ENCODE peak calls at places on chromosomes 3 and 15, in four cellular contexts. Y, R, H and V are unnamed samples.

GRCh38 chr3:13233487-13234154 is 160.4 kb upstream of the IQSEC1 start:
- DNase-seq in Y (no peak), R (no peak), H (no peak), V (no peak)

GRCh38 chr15:62390793-62391543 is 225.9 kb upstream of the C2CD4B start:
- DNase-seq in Y (peak), R (peak), H (peak), V (no peak)

GRCh38 chr3:108673988-108674661 is 83.1 kb downstream of the RETNLB start:
- DNase-seq in Y (no peak), R (no peak), H (no peak), V (no peak)

GRCh38 chr3:134644731-134645514 is 5.9 kb downstream of the KY start:
- DNase-seq in Y (peak), R (no peak), H (no peak), V (peak)

GRCh38 chr3:114494498-114494897 is 200.7 kb downstream of the TIGIT start:
- DNase-seq in Y (no peak), R (no peak), H (no peak), V (no peak)

GRCh38 chr3:105944721-105945120 is 75.9 kb upstream of the CBLB start:
- DNase-seq in Y (no peak), R (no peak), H (no peak), V (no peak)

GRCh38 chr3:37808656-37809055 is 53.0 kb upstream of the CTDSPL start:
- DNase-seq in Y (no peak), R (no peak), H (no peak), V (no peak)

GRCh38 chr3:129694228-129694627 is 87.8 kb upstream of the PLXND1 start:
- DNase-seq in Y (no peak), R (no peak), H (no peak), V (no peak)

GRCh38 chr3:97815149-97815917 is 6.5 kb upstream of the CRYBG3 start:
- DNase-seq in Y (no peak), R (no peak), H (no peak), V (no peak)

GRCh38 chr3:190491533-190492054 is 22.3 kb upstream of the IL1RAP start:
- DNase-seq in Y (no peak), R (no peak), H (no peak), V (no peak)

GRCh38 chr3:43632269-43632733 is 10.5 kb upstream of the ANO10 start:
- DNase-seq in Y (no peak), R (no peak), H (no peak), V (no peak)

GRCh38 chr15:85725564-85725963 is 69.2 kb downstream of the KLHL25 start:
- DNase-seq in Y (no peak), R (no peak), H (no peak), V (no peak)

GRCh38 chr15:85727068-85727467 is 67.7 kb downstream of the KLHL25 start:
- DNase-seq in Y (no peak), R (no peak), H (no peak), V (no peak)

GRCh38 chr15:85733415-85733814 is 61.3 kb downstream of the KLHL25 start:
- DNase-seq in Y (no peak), R (no peak), H (no peak), V (no peak)

GRCh38 chr15:85726446-85726845 is 68.3 kb downstream of the KLHL25 start:
- DNase-seq in Y (no peak), R (no peak), H (no peak), V (no peak)

GRCh38 chr15:85730001-85730820 is 64.5 kb downstream of the KLHL25 start:
- DNase-seq in Y (no peak), R (no peak), H (no peak), V (no peak)
- TF ChIP-seq CTCF in Y (peak), R (peak), H (peak), V (peak)

DNA sequence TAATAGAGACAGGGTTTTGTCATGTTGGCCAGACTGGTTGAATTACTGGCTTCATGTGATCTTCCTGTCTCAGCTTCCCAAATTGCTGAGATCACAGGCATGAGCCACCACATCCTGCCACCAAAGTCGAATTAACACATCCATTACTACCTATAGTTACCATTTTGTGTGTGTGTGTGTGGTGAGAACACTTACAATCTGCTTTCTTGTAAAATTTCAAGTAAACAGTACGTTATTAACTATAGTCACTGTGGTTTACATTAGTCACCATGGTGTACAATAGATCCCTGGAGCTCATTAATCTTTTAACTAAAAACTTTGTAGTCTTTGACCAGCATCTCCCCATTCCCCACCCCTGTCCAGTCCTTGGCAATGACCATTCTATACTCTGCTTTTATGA is 270.0 kb downstream of the NAALADL2 start:
- DNase-seq in Y (no peak), R (no peak), H (no peak), V (no peak)
- TF ChIP-seq POLR2A in Y (no peak), R (no peak), H (no peak), V (no peak)

DNA sequence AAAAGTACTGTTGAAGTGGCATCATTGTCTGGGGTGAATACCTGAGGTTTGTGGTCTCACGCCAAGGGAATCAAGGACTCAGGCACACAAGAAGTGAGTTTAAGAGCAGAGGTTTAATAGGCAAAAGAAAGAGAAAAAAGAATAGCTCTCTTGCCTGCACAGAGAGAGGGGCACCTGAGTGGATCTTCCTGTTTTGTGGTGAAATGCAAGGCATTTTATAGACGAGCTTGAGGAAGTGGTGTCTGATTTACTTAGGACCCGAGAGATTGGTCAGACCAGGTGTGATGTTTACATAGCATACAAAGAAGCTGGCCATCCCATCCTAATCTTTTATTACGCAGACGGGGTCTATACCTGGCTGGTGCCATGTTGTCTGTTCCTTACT is 13.2 kb downstream of the CCR5 start:
- DNase-seq in Y (no peak), R (no peak), H (no peak), V (no peak)
- H3K27ac ChIP-seq in Y (no peak), R (no peak), H (peak), V (no peak)

DNA sequence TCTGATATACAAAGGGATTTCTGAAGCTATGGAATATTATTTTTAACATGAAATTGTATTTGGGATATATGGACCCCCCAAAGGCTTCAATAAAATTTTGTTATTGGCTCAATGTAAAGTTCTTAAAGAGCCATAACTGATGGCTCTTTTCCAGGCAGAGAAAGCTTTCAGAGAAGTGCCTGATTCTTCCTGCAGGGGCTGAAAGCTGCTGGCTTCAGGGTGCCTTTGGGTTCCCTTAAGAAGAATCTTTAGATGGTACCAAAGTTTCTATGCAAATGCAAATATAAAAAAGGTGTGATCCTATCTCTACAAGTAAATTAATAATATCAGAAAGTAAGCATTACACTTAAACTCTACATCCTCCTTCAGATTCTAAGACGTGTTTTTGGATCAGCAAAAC is 72.6 kb downstream of the NR2F2 start:
- DNase-seq in Y (no peak), R (no peak), H (no peak), V (no peak)
- TF ChIP-seq CTCF in Y (no peak), R (no peak), H (no peak), V (no peak)

GRCh38 chr3:183895774-183896173 is 11.1 kb upstream of the PARL start:
- DNase-seq in Y (no peak), R (peak), H (peak), V (no peak)

GRCh38 chr3:183895296-183895695 is 10.6 kb upstream of the PARL start:
- DNase-seq in Y (peak), R (no peak), H (no peak), V (no peak)

GRCh38 chr3:183896610-183897009 is 11.9 kb upstream of the PARL start:
- DNase-seq in Y (no peak), R (no peak), H (no peak), V (no peak)

GRCh38 chr3:183897606-183898384 is 13.1 kb upstream of the PARL start:
- DNase-seq in Y (no peak), R (peak), H (no peak), V (no peak)

DNA sequence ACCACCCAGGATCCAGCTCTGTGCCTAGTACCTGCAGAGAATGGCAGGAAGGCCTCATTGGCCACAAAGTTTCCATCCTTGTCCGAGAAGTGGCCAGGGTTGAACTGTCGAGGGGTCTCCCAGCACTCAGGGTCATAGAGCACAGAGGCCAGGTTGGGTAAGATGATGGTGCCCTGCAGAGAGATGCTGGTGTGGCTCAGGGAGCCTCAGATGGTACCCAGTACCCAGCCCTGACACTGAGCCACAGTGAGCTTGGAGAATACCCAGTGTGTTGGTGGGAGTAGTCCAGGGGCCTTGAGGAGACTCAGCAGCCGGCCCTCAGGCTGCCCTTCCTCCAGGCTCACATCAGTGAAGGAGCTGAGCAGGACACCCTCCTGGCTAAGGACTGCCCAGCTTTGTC is 11.5 kb upstream of the PARL start:
- DNase-seq in Y (no peak), R (peak), H (no peak), V (no peak)
- TF ChIP-seq POLR2A in Y (no peak), R (no peak), H (no peak), V (no peak)

DNA sequence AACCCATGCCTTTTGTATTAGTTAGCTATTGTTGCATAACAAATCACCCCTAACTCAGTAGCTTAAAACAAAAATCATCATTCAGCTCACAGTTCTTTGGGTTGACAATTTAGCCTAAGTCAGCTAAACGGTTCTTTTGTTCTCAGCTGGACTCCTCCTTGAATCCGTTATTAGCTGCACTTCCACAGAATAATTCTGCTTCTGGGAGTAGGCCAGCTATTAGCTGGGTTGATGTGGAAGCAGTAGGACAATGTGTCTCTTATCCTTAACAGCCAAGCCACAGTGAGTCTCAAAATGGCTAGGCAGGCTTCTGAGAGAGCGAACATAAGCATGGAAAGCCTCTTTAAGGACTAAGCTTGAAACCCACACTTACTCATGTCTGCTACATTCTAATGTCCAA is 42.7 kb upstream of the ARPP21 start:
- DNase-seq in Y (no peak), R (no peak), H (no peak), V (no peak)
- H3K27ac ChIP-seq in Y (no peak), R (no peak), H (no peak), V (no peak)

GRCh38 chr3:144770813-144771400 is 799.3 kb downstream of the DIPK2A start:
- DNase-seq in Y (no peak), R (no peak), H (no peak), V (no peak)
- TF ChIP-seq CTCF in Y (no peak), R (no peak), H (peak), V (no peak)

DNA sequence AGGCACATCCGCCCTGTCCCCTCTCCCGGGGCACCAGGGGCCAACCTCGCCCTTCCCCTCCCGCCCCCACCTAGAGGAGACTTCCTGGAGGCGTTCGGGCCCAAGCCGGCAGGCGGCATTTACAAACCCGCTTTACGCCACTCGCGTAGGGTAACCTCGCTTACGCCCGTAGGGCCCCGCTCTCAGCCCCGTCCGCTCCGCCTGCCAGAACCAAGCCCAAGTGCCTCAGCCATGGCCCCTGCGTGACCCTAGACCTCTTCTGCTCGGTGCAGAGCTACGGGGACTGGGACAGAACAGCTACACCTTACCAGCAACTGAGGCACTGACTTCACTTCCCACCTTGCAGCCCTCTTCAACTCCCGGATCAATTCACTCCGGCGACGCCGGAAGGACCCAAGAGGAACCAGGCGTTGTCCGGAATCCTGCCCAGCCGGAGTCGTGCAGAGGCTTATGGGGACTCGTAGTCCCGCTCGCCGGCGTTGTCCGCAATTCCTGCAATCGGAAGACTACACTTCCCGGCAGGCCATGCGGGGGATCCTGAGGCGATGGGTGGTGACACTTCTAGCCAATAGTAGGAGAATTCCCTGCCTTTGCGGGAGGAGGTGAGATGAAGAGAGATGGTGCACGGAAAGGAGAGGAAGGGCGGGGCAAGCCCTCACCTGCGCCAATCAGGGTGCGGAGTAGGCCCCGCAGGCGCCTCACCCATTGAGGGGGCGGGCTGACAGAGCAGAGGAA is at the start of gene PDCD10:
- DNase-seq in Y (peak), R (peak), H (peak), V (peak)
- TF ChIP-seq POLR2A in Y (peak), R (no peak), H (peak), V (no peak)